ENCODE peak calls at places on chromosome 17, in four cellular contexts. One of them, this sample, is unnamed.

GRCh38 chr17:81027591-81028505 is 7.1 kb upstream of the BAIAP2 start:
- DNase-seq in K562: no peak
- DNase-seq in SK-N-SH: peak
- DNase-seq in HepG2: no peak
- DNase-seq in this sample: no peak

GRCh38 chr17:30290077-30290476 is 1.7 kb downstream of the BLMH start:
- DNase-seq in SK-N-SH: no peak
- DNase-seq in K562: peak
- DNase-seq in HepG2: no peak
- DNase-seq in this sample: no peak

GRCh38 chr17:75940727-75941441 is at the start of gene FBF1:
- DNase-seq in SK-N-SH: peak
- DNase-seq in HepG2: peak
- DNase-seq in K562: peak
- DNase-seq in this sample: peak

GRCh38 chr17:62751350-62751691 is 56.8 kb downstream of the MARCHF10 start:
- DNase-seq in K562: no peak
- DNase-seq in HepG2: no peak
- DNase-seq in SK-N-SH: no peak
- DNase-seq in this sample: no peak

GRCh38 chr17:76166906-76167305 is 25.9 kb upstream of the FOXJ1 start:
- DNase-seq in K562: no peak
- DNase-seq in SK-N-SH: no peak
- DNase-seq in HepG2: no peak
- DNase-seq in this sample: no peak

GRCh38 chr17:17757944-17758343 is 76.7 kb downstream of the RAI1 start:
- DNase-seq in SK-N-SH: no peak
- DNase-seq in HepG2: no peak
- DNase-seq in K562: no peak
- DNase-seq in this sample: no peak

GRCh38 chr17:74599531-74599939 is 7.5 kb upstream of the CD300LD start:
- DNase-seq in K562: no peak
- DNase-seq in SK-N-SH: peak
- DNase-seq in HepG2: no peak
- DNase-seq in this sample: no peak

GRCh38 chr17:56896968-56897359 is 16.9 kb downstream of the TRIM25 start:
- DNase-seq in HepG2: no peak
- DNase-seq in SK-N-SH: no peak
- DNase-seq in K562: no peak
- DNase-seq in this sample: no peak

GRCh38 chr17:79890706-79891105 is 51.5 kb upstream of the CBX4 start:
- DNase-seq in SK-N-SH: peak
- DNase-seq in HepG2: no peak
- DNase-seq in K562: no peak
- DNase-seq in this sample: peak

GRCh38 chr17:71247455-71248015 is 873.3 kb upstream of the SOX9 start:
- DNase-seq in K562: no peak
- DNase-seq in SK-N-SH: no peak
- DNase-seq in HepG2: no peak
- DNase-seq in this sample: no peak

GRCh38 chr17:50923611-50924010 is 57.5 kb upstream of the TOB1 start:
- DNase-seq in HepG2: no peak
- DNase-seq in K562: no peak
- DNase-seq in SK-N-SH: peak
- DNase-seq in this sample: no peak

GRCh38 chr17:63975541-63976092 is 2.9 kb upstream of the SCN4A start:
- DNase-seq in SK-N-SH: no peak
- DNase-seq in K562: no peak
- DNase-seq in HepG2: no peak
- DNase-seq in this sample: no peak

GRCh38 chr17:63973247-63973646 is 529 bp upstream of the SCN4A start:
- DNase-seq in HepG2: no peak
- DNase-seq in K562: no peak
- DNase-seq in SK-N-SH: no peak
- DNase-seq in this sample: no peak

GRCh38 chr17:63972796-63973195 is at the start of gene SCN4A:
- DNase-seq in HepG2: no peak
- DNase-seq in K562: no peak
- DNase-seq in SK-N-SH: no peak
- DNase-seq in this sample: no peak

GRCh38 chr17:63974594-63975192 is 2.0 kb upstream of the SCN4A start:
- DNase-seq in HepG2: no peak
- DNase-seq in SK-N-SH: no peak
- DNase-seq in K562: no peak
- DNase-seq in this sample: no peak

DNA sequence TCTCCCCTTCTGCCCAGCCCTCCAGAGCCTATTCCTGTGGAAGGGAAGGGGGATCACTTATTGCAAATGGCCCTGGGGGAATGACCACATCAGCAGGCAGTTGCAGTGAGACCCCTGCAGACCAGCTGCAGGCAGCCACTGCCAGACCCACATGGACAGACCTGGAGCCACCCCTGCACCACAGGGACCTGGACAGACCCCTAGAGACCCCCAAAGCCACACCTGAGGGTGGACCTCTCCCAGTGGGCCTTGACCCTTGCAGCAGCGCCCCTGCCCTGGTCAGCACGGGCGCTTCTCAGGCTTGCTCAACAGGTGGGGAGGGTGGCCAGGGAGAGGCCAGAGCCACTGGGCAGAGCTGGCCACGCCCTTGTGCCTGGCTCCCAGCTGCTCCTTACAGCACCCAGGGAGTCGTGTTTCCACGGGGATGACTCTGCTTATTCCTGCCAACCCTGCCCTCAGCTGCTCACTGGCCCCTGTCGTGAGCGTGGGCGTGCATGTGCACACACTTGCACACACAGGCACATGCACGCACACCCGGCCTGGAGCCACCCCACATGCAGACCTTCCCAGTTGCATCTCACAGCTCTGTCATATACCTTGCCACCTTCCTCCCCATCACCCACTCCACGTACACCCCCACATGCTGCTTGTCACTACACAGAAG is 1.3 kb upstream of the SCN4A start:
- DNase-seq in K562: no peak
- DNase-seq in SK-N-SH: no peak
- DNase-seq in HepG2: no peak
- DNase-seq in this sample: no peak
- TF ChIP-seq FOXJ3 in K562: no peak
- TF ChIP-seq FOXJ3 in SK-N-SH: no peak
- TF ChIP-seq FOXJ3 in HepG2: no peak
- TF ChIP-seq FOXJ3 in this sample: no peak

DNA sequence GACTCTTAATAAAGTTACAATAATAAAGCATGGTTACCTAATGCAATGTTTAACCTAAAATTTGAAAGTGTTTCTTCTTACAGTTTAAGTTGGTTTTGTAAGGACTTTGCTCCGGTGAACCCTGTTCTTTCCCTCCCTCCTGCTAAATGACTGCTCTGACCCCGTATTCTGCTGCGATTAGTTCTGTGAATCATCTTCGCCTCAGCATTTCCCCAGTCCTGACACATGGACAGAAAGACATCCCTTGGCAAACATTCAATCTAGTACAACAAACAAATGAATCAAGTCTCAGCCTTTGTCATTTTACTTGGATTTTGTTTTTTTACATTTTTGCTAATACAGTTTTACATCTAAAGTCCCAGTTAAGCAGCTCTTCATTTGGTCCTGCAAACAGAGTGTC is 15.4 kb downstream of the KCNJ2 start:
- DNase-seq in K562: no peak
- DNase-seq in SK-N-SH: no peak
- DNase-seq in HepG2: no peak
- DNase-seq in this sample: no peak
- TF ChIP-seq FOXJ3 in K562: no peak
- TF ChIP-seq FOXJ3 in SK-N-SH: no peak
- TF ChIP-seq FOXJ3 in HepG2: no peak
- TF ChIP-seq FOXJ3 in this sample: no peak

DNA sequence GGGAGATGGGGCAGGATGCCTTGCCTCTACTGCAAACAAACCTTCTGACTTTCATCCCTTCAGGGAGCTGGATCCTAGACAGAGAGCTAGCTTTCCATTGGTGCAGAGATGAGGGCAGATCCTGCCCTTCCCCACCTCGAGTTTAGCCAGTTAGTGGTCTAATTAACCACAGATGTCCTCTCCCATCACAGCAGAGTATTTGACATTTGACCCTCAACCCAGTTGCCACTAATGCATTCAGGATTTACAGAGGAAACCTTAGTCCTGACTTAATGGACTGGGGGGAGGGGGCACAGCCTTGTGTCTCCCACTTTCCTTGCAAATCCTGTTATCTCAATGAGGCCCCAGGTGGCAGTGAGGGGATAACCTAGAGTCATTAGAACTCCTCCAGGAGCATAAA is 10.2 kb downstream of the PIP4K2B start:
- DNase-seq in K562: peak
- DNase-seq in HepG2: no peak
- DNase-seq in SK-N-SH: peak
- DNase-seq in this sample: no peak
- TF ChIP-seq FOXJ3 in K562: no peak
- TF ChIP-seq FOXJ3 in HepG2: no peak
- TF ChIP-seq FOXJ3 in SK-N-SH: no peak
- TF ChIP-seq FOXJ3 in this sample: no peak

GRCh38 chr17:82941021-82942001 is 101.5 kb upstream of the ZNF750 start:
- DNase-seq in SK-N-SH: no peak
- DNase-seq in K562: no peak
- DNase-seq in HepG2: no peak
- DNase-seq in this sample: peak

GRCh38 chr17:82940226-82941020 is 100.6 kb upstream of the ZNF750 start:
- DNase-seq in HepG2: no peak
- DNase-seq in SK-N-SH: no peak
- DNase-seq in K562: no peak
- DNase-seq in this sample: peak

GRCh38 chr17:82943339-82943738 is 103.5 kb upstream of the ZNF750 start:
- DNase-seq in K562: no peak
- DNase-seq in HepG2: no peak
- DNase-seq in SK-N-SH: no peak
- DNase-seq in this sample: peak

GRCh38 chr17:82943751-82944150 is 103.9 kb upstream of the ZNF750 start:
- DNase-seq in HepG2: no peak
- DNase-seq in SK-N-SH: no peak
- DNase-seq in K562: no peak
- DNase-seq in this sample: peak

GRCh38 chr17:82942166-82943130 is 102.6 kb upstream of the ZNF750 start:
- DNase-seq in K562: no peak
- DNase-seq in SK-N-SH: no peak
- DNase-seq in HepG2: no peak
- DNase-seq in this sample: peak
- TF ChIP-seq FOXJ3 in K562: no peak
- TF ChIP-seq FOXJ3 in SK-N-SH: no peak
- TF ChIP-seq FOXJ3 in HepG2: no peak
- TF ChIP-seq FOXJ3 in this sample: no peak

GRCh38 chr17:5200360-5200759 is 8.7 kb upstream of the ZNF594 start:
- DNase-seq in SK-N-SH: no peak
- DNase-seq in K562: no peak
- DNase-seq in HepG2: no peak
- DNase-seq in this sample: no peak

GRCh38 chr17:5198472-5198871 is 6.8 kb upstream of the ZNF594 start:
- DNase-seq in HepG2: no peak
- DNase-seq in SK-N-SH: no peak
- DNase-seq in K562: no peak
- DNase-seq in this sample: no peak

GRCh38 chr17:5201011-5201410 is 9.3 kb upstream of the ZNF594 start:
- DNase-seq in SK-N-SH: no peak
- DNase-seq in HepG2: no peak
- DNase-seq in K562: no peak
- DNase-seq in this sample: no peak

GRCh38 chr17:5203178-5203907 is 11.7 kb upstream of the ZNF594 start:
- DNase-seq in HepG2: no peak
- DNase-seq in K562: no peak
- DNase-seq in SK-N-SH: no peak
- DNase-seq in this sample: no peak

GRCh38 chr17:5203908-5204294 is 12.2 kb upstream of the ZNF594 start:
- DNase-seq in HepG2: no peak
- DNase-seq in SK-N-SH: no peak
- DNase-seq in K562: no peak
- DNase-seq in this sample: no peak
- TF ChIP-seq FOXJ3 in HepG2: no peak
- TF ChIP-seq FOXJ3 in SK-N-SH: no peak
- TF ChIP-seq FOXJ3 in K562: no peak
- TF ChIP-seq FOXJ3 in this sample: no peak

DNA sequence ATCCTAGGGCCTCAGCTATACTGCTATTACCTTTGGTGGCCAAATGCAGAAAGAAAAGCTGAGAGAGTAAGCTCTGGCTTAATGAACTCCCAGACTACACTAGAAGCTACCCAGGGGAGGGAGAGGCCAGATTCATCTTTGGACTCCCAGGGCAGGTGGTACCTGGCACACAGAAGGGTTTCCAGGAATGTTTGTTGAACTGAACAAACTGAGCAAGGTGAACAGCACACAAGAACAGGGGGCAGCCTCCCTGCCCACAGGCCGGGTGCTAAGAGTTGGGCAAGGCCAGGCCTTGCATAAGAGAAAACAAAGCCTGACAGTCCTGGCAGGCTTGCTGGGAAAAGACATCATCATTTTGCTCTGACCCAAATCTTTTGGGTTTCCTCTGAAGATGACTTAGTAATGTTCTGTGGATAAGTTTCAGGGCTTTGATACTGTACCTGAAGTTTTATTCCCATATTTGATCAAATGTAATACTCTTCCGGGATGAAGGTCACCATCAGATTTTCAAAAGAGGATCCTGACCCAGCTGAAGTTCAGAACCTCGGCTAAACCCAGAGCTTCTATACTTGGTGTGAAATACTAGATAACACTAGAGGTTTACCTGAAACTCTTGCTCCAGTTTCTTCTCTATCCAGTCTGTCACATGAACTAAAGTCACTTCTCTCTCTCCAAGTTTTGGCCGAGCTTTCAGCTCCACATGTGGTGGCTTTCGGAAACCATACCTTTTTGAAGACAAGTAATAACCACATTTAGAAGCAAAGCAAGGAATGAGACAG is 20.5 kb upstream of the ERN1 start:
- DNase-seq in HepG2: peak
- DNase-seq in K562: no peak
- DNase-seq in SK-N-SH: no peak
- DNase-seq in this sample: no peak
- TF ChIP-seq FOXJ3 in HepG2: peak
- TF ChIP-seq FOXJ3 in K562: no peak
- TF ChIP-seq FOXJ3 in SK-N-SH: no peak
- TF ChIP-seq FOXJ3 in this sample: no peak

This sample was measured in WTC11.